ENCODE peak calls at places on chromosomes 16 and 17, in five cellular contexts. One of them, this sample, is unnamed. For H3K4me1, the result is how much of the 10 kb centered on the place peaks cover.

GRCh38 chr16:89565506-89566372 is 5.3 kb downstream of the RPL13 start:
- DNase-seq in fibroblast of lung: peak
- DNase-seq in Panc1: no peak
- DNase-seq in thyroid gland: peak
- DNase-seq in cardiac muscle cell: peak
- DNase-seq in this sample: no peak

GRCh38 chr17:31484821-31485220 is 93.3 kb downstream of the RAB11FIP4 start:
- DNase-seq in fibroblast of lung: no peak
- DNase-seq in Panc1: no peak
- DNase-seq in thyroid gland: no peak
- DNase-seq in cardiac muscle cell: no peak
- DNase-seq in this sample: no peak

GRCh38 chr17:50872710-50873424 is 6.7 kb upstream of the TOB1 start:
- DNase-seq in fibroblast of lung: peak
- DNase-seq in Panc1: no peak
- DNase-seq in thyroid gland: peak
- DNase-seq in cardiac muscle cell: peak
- DNase-seq in this sample: no peak

GRCh38 chr17:27471321-27472269 is 15.3 kb downstream of the KSR1 start:
- DNase-seq in fibroblast of lung: no peak
- DNase-seq in Panc1: no peak
- DNase-seq in thyroid gland: no peak
- DNase-seq in cardiac muscle cell: no peak
- DNase-seq in this sample: no peak

GRCh38 chr16:4606354-4606753 is 8.3 kb downstream of the UBALD1 start:
- DNase-seq in fibroblast of lung: no peak
- DNase-seq in Panc1: no peak
- DNase-seq in thyroid gland: peak
- DNase-seq in cardiac muscle cell: no peak
- DNase-seq in this sample: no peak

GRCh38 chr17:50576864-50577263 is 16.3 kb downstream of the CACNA1G start:
- DNase-seq in fibroblast of lung: no peak
- DNase-seq in Panc1: no peak
- DNase-seq in thyroid gland: no peak
- DNase-seq in cardiac muscle cell: no peak
- DNase-seq in this sample: no peak

GRCh38 chr17:73513426-73513825 is 130.8 kb downstream of the SDK2 start:
- DNase-seq in fibroblast of lung: no peak
- DNase-seq in Panc1: no peak
- DNase-seq in thyroid gland: peak
- DNase-seq in cardiac muscle cell: no peak
- DNase-seq in this sample: no peak

GRCh38 chr16:85400305-85401205 is 212.6 kb upstream of the GSE1 start:
- DNase-seq in fibroblast of lung: no peak
- DNase-seq in Panc1: no peak
- DNase-seq in thyroid gland: no peak
- DNase-seq in cardiac muscle cell: no peak
- DNase-seq in this sample: no peak

GRCh38 chr17:14308965-14309879 is 8.3 kb downstream of the HS3ST3B1 start:
- DNase-seq in fibroblast of lung: peak
- DNase-seq in Panc1: no peak
- DNase-seq in thyroid gland: peak
- DNase-seq in cardiac muscle cell: peak
- DNase-seq in this sample: peak

GRCh38 chr17:7380855-7381683 is at the start of gene TNK1:
- DNase-seq in fibroblast of lung: no peak
- DNase-seq in Panc1: no peak
- DNase-seq in thyroid gland: peak
- DNase-seq in cardiac muscle cell: no peak
- DNase-seq in this sample: peak

GRCh38 chr16:81445143-81445922 is 725 bp downstream of the CMIP start:
- DNase-seq in fibroblast of lung: no peak
- DNase-seq in Panc1: no peak
- DNase-seq in thyroid gland: peak
- DNase-seq in cardiac muscle cell: no peak
- DNase-seq in this sample: no peak

GRCh38 chr16:54281535-54282201 is 4.9 kb downstream of the IRX3 start:
- DNase-seq in fibroblast of lung: no peak
- DNase-seq in Panc1: no peak
- DNase-seq in thyroid gland: peak
- DNase-seq in cardiac muscle cell: no peak
- DNase-seq in this sample: no peak

GRCh38 chr16:2914233-2914632 is 2.5 kb downstream of the FLYWCH1 start:
- DNase-seq in fibroblast of lung: no peak
- DNase-seq in Panc1: no peak
- DNase-seq in thyroid gland: no peak
- DNase-seq in cardiac muscle cell: no peak
- DNase-seq in this sample: no peak

GRCh38 chr17:50684612-50685333 is 22.9 kb downstream of the ANKRD40 start:
- DNase-seq in fibroblast of lung: no peak
- DNase-seq in Panc1: no peak
- DNase-seq in thyroid gland: no peak
- DNase-seq in cardiac muscle cell: no peak
- DNase-seq in this sample: no peak

GRCh38 chr16:68369697-68370096 is 58.9 kb downstream of the PRMT7 start:
- DNase-seq in fibroblast of lung: no peak
- DNase-seq in Panc1: no peak
- DNase-seq in thyroid gland: no peak
- DNase-seq in cardiac muscle cell: no peak
- DNase-seq in this sample: no peak

GRCh38 chr16:15573274-15573895 is 69.6 kb downstream of the MARF1 start:
- DNase-seq in fibroblast of lung: no peak
- DNase-seq in Panc1: no peak
- DNase-seq in thyroid gland: no peak
- DNase-seq in cardiac muscle cell: no peak
- DNase-seq in this sample: no peak

GRCh38 chr16:15576960-15577958 is 65.7 kb downstream of the MARF1 start:
- DNase-seq in fibroblast of lung: no peak
- DNase-seq in Panc1: no peak
- DNase-seq in thyroid gland: no peak
- DNase-seq in cardiac muscle cell: no peak
- DNase-seq in this sample: no peak

GRCh38 chr16:15572329-15573001 is 70.5 kb downstream of the MARF1 start:
- DNase-seq in fibroblast of lung: peak
- DNase-seq in Panc1: no peak
- DNase-seq in thyroid gland: no peak
- DNase-seq in cardiac muscle cell: peak
- DNase-seq in this sample: no peak

GRCh38 chr16:15575293-15576049 is 67.5 kb downstream of the MARF1 start:
- DNase-seq in fibroblast of lung: no peak
- DNase-seq in Panc1: no peak
- DNase-seq in thyroid gland: no peak
- DNase-seq in cardiac muscle cell: no peak
- DNase-seq in this sample: no peak

DNA sequence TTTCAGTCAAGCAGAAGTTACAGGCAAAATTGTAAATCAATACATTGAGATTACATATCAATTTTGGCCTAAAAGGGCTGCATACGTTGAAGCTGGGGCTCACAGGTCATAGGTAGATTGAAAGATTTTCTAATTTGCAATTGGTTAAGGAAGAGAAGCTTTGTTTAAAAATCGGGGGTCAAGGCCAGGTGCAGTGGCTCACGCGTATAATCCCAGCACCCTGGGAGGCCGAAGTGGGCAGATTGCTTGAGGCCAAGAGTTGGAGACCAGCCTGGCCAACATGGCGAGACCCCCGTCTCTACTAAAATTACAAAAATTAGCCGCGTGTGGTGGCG is 68.4 kb downstream of the MARF1 start:
- DNase-seq in fibroblast of lung: no peak
- DNase-seq in Panc1: no peak
- DNase-seq in thyroid gland: no peak
- DNase-seq in cardiac muscle cell: no peak
- DNase-seq in this sample: no peak
- H3K4me1 ChIP-seq in fibroblast of lung: under half
- H3K4me1 ChIP-seq in Panc1: under half
- H3K4me1 ChIP-seq in thyroid gland: under half
- H3K4me1 ChIP-seq in cardiac muscle cell: under half
- H3K4me1 ChIP-seq in this sample: under half

DNA sequence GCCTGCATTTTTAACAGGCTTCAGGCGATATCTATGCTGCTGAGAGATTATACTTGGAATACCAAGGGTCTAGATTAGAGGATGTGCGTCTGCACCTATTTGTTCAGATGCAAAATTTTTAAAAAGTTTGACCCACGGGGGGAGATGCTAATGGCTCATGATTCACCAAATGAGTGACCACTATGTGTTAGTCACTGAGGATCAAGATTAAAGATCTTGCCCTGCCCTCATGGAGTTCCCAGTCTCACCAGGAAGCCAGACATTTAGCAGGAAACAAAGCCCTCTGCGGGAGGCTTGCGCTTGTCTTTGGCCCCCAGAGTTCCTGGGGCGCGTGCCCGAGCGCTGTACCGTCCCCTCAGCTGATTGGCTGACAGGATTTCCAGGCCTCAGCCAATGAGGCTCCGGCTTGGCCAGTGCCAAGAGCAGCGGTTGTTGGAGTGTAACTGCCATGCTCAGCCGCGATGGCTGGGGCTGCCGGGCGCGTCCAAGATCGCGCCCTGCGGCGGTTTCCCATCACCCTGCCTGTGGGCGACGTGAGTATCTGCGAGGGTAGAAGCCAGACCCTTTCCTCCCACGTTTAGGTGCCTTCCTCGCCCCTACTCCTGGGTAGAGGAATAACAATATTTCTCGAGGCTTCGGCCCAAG is 4.5 kb upstream of the DDX19B start:
- DNase-seq in fibroblast of lung: no peak
- DNase-seq in Panc1: no peak
- DNase-seq in thyroid gland: no peak
- DNase-seq in cardiac muscle cell: no peak
- DNase-seq in this sample: no peak
- H3K4me1 ChIP-seq in fibroblast of lung: under half
- H3K4me1 ChIP-seq in Panc1: under half
- H3K4me1 ChIP-seq in thyroid gland: under half
- H3K4me1 ChIP-seq in cardiac muscle cell: under half
- H3K4me1 ChIP-seq in this sample: under half

GRCh38 chr17:58764373-58764772 is 8.7 kb downstream of the PPM1E start:
- DNase-seq in fibroblast of lung: no peak
- DNase-seq in Panc1: no peak
- DNase-seq in thyroid gland: peak
- DNase-seq in cardiac muscle cell: no peak
- DNase-seq in this sample: no peak
- H3K4me1 ChIP-seq in fibroblast of lung: under half
- H3K4me1 ChIP-seq in Panc1: under half
- H3K4me1 ChIP-seq in thyroid gland: under half
- H3K4me1 ChIP-seq in cardiac muscle cell: under half
- H3K4me1 ChIP-seq in this sample: under half

GRCh38 chr17:40094874-40095273 is 5.5 kb downstream of the NR1D1 start:
- DNase-seq in fibroblast of lung: no peak
- DNase-seq in Panc1: no peak
- DNase-seq in thyroid gland: no peak
- DNase-seq in cardiac muscle cell: no peak
- DNase-seq in this sample: no peak

GRCh38 chr17:40092581-40092980 is 7.8 kb downstream of the NR1D1 start:
- DNase-seq in fibroblast of lung: no peak
- DNase-seq in Panc1: no peak
- DNase-seq in thyroid gland: peak
- DNase-seq in cardiac muscle cell: no peak
- DNase-seq in this sample: peak

GRCh38 chr17:40093005-40093579 is 7.3 kb downstream of the NR1D1 start:
- DNase-seq in fibroblast of lung: no peak
- DNase-seq in Panc1: no peak
- DNase-seq in thyroid gland: peak
- DNase-seq in cardiac muscle cell: no peak
- DNase-seq in this sample: no peak

GRCh38 chr17:40095356-40095943 is 4.9 kb downstream of the NR1D1 start:
- DNase-seq in fibroblast of lung: no peak
- DNase-seq in Panc1: no peak
- DNase-seq in thyroid gland: no peak
- DNase-seq in cardiac muscle cell: no peak
- DNase-seq in this sample: no peak

DNA sequence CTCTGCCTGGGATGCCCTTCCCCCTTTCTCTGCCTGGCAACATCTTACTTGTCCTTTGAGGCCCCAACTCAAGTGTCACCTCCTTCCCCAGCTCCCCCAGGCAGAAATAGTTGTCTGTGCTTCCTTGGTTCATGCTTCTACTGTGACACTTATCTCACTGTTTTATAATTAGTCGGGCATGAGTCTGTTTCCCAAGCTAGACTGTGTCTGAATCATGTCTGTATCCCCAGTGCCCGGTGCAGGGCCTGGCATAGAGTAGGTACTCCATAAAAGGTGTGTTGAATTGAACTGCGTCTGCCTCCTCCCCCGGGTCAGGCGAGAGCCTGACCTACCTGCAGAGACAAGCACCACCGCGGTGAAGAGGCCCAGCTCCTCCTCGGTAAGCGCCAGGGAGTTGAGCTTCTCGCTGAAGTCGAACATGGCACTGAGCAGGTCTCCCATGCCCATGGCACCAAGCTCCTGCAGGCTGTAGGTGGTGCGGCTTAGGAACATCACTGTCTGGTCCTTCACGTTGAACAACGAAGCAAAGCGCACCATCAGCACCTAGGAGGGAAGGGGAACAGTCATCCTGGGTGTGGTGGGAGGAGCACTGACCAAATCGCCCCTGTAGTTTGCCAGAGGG is 6.7 kb downstream of the NR1D1 start:
- DNase-seq in fibroblast of lung: no peak
- DNase-seq in Panc1: no peak
- DNase-seq in thyroid gland: peak
- DNase-seq in cardiac muscle cell: no peak
- DNase-seq in this sample: peak
- H3K4me1 ChIP-seq in fibroblast of lung: under half
- H3K4me1 ChIP-seq in Panc1: under half
- H3K4me1 ChIP-seq in thyroid gland: half or more
- H3K4me1 ChIP-seq in cardiac muscle cell: under half
- H3K4me1 ChIP-seq in this sample: half or more

GRCh38 chr17:19308398-19308797 is 54.1 kb downstream of the B9D1 start:
- DNase-seq in fibroblast of lung: no peak
- DNase-seq in Panc1: no peak
- DNase-seq in thyroid gland: no peak
- DNase-seq in cardiac muscle cell: no peak
- DNase-seq in this sample: no peak

GRCh38 chr17:19309701-19310100 is 52.8 kb downstream of the B9D1 start:
- DNase-seq in fibroblast of lung: no peak
- DNase-seq in Panc1: no peak
- DNase-seq in thyroid gland: peak
- DNase-seq in cardiac muscle cell: no peak
- DNase-seq in this sample: no peak

GRCh38 chr17:19311421-19312215 is 50.9 kb downstream of the B9D1 start:
- DNase-seq in fibroblast of lung: no peak
- DNase-seq in Panc1: no peak
- DNase-seq in thyroid gland: no peak
- DNase-seq in cardiac muscle cell: peak
- DNase-seq in this sample: no peak

GRCh38 chr17:19311016-19311415 is 51.5 kb downstream of the B9D1 start:
- DNase-seq in fibroblast of lung: no peak
- DNase-seq in Panc1: no peak
- DNase-seq in thyroid gland: no peak
- DNase-seq in cardiac muscle cell: no peak
- DNase-seq in this sample: no peak

GRCh38 chr17:19310151-19310550 is 52.4 kb downstream of the B9D1 start:
- DNase-seq in fibroblast of lung: no peak
- DNase-seq in Panc1: no peak
- DNase-seq in thyroid gland: no peak
- DNase-seq in cardiac muscle cell: no peak
- DNase-seq in this sample: no peak
- H3K4me1 ChIP-seq in fibroblast of lung: under half
- H3K4me1 ChIP-seq in Panc1: under half
- H3K4me1 ChIP-seq in thyroid gland: under half
- H3K4me1 ChIP-seq in cardiac muscle cell: under half
- H3K4me1 ChIP-seq in this sample: under half

GRCh38 chr16:14268073-14268472 is 197.0 kb downstream of the MRTFB start:
- DNase-seq in fibroblast of lung: no peak
- DNase-seq in Panc1: no peak
- DNase-seq in thyroid gland: no peak
- DNase-seq in cardiac muscle cell: no peak
- DNase-seq in this sample: no peak
- H3K4me1 ChIP-seq in fibroblast of lung: under half
- H3K4me1 ChIP-seq in Panc1: under half
- H3K4me1 ChIP-seq in thyroid gland: under half
- H3K4me1 ChIP-seq in cardiac muscle cell: under half
- H3K4me1 ChIP-seq in this sample: under half

This sample was measured in uterus.